ENCODE peak calls at places on chromosomes 16 and 17, in six cellular contexts. I, C, V, D, W and T are unnamed samples.

GRCh38 chr16:2838928-2839327 is 8.8 kb downstream of the ZG16B start:
- DNase-seq in I (peak; percentile 87), C (peak; percentile 48), V (peak; percentile 23), D (peak; percentile 74), W (peak; percentile 57), T (peak; percentile 71)

GRCh38 chr17:5843366-5844026 is 226.7 kb upstream of the WSCD1 start:
- DNase-seq in I (no peak), C (no peak), V (no peak), D (no peak), W (no peak), T (no peak)

GRCh38 chr16:87080571-87081167 is 236.5 kb downstream of the C16orf95 start:
- DNase-seq in I (no peak), C (no peak), V (no peak), D (no peak), W (no peak), T (no peak)

GRCh38 chr16:30926937-30927788 is 3.8 kb downstream of the FBXL19 start:
- DNase-seq in I (no peak), C (no peak), V (no peak), D (no peak), W (no peak), T (no peak)

GRCh38 chr16:9602201-9602600 is 510.8 kb downstream of the HAPSTR1 start:
- DNase-seq in I (no peak), C (no peak), V (no peak), D (no peak), W (no peak), T (no peak)

GRCh38 chr16:23771642-23772041 is 16.8 kb downstream of the CHP2 start:
- DNase-seq in I (no peak), C (no peak), V (no peak), D (no peak), W (no peak), T (no peak)

GRCh38 chr17:53655591-53655990 is 167.1 kb upstream of the KIF2B start:
- DNase-seq in I (no peak), C (no peak), V (no peak), D (no peak), W (no peak), T (no peak)

GRCh38 chr16:5874899-5875298 is 777.3 kb upstream of the EEF2KMT start:
- DNase-seq in I (no peak), C (no peak), V (no peak), D (no peak), W (no peak), T (no peak)

GRCh38 chr16:29925173-29925804 is 737 bp downstream of the KCTD13 start:
- DNase-seq in I (no peak), C (no peak), V (no peak), D (no peak), W (no peak), T (no peak)

GRCh38 chr17:76139801-76140660 is 1.0 kb downstream of the FOXJ1 start:
- DNase-seq in I (peak; percentile 7), C (no peak), V (no peak), D (no peak), W (no peak), T (no peak)
- H3K4me3 ChIP-seq in I (no peak overlapping the region), C (peak overlapping the region; percentile 67), V (no peak overlapping the region), D (no peak overlapping the region), W (peak overlapping the region; percentile 8), T (peak overlapping the region; percentile 42)

DNA sequence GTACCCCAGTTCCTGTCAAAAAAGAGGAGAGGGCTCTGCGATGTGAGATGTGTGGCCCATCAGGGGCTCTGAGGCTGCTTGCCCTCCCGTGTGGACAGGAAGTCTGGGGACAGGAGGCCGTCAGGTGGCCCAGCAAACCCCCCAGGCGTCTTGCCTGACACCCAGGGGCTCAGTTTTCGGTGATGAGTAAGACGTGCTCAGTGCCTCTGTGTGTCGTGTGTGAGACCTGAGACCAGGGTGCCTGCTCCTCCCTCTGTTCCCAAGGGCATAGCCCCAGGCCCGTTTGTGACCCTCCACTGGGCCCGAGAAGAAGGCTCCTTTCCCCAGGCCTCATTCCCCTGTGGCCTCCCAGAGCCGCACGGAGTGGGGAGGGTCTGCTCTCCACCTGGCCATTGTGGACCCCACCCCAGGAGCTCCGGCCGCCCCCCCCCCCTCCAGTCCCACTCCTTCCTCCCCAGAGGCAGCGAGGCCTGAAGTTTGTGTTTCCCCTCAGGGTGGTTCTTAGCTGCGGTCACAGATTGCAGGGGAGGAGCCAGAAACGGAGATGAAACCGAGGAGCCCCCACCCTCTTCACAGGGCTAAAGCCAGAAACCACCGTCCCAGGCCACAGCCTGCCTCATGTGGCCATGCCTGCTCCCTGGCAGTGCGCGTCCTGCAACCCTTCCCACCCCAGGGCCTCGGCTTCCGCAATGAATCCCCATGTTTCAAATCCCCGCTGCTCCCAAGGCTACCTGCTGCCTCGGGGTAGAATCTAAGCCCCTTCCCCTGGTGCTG is 4.9 kb upstream of the ACTG1 start:
- DNase-seq in I (no peak), C (no peak), V (no peak), D (no peak), W (no peak), T (no peak)
- H3K4me3 ChIP-seq in I (no peak overlapping the region), C (peak overlapping the region; percentile 93), V (peak overlapping the region; percentile 83), D (no peak overlapping the region), W (peak overlapping the region; percentile 62), T (no peak overlapping the region)

DNA sequence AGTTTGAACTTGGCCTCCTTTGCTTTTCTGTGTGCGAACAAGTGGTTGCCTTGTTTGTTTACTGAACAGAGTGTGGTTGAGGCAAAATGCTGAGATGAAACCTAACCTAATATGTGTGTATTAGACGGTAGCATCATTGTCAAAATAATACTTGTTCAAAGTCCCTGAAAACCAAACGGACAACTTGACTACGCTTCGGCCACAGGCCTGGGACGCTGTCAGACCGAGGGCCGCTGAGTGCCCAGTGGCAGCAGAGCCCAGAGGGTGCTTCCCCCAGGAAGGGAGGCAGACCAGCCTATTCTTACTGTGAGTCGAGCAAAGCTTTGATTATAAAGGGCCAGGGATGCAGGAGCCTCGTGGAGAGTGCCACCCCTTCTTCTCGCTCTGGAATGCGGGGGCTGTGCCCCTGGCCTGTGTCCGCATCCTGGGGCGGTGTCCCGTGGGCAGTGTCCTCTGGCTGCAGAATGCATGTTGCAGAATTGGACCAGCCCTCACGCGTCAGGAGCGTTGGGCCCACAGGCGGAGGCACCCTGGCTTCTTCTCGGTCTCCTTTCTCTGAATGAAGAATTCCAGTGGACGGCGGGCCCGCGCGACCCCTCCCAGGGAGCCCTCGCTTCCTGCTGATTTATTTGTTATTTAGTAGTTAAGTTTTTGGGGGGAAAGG is 5.2 kb downstream of the ACSF3 start:
- DNase-seq in I (no peak), C (no peak), V (no peak), D (no peak), W (no peak), T (no peak)
- H3K4me3 ChIP-seq in I (no peak overlapping the region), C (no peak overlapping the region), V (no peak overlapping the region), D (no peak overlapping the region), W (no peak overlapping the region), T (no peak overlapping the region)

DNA sequence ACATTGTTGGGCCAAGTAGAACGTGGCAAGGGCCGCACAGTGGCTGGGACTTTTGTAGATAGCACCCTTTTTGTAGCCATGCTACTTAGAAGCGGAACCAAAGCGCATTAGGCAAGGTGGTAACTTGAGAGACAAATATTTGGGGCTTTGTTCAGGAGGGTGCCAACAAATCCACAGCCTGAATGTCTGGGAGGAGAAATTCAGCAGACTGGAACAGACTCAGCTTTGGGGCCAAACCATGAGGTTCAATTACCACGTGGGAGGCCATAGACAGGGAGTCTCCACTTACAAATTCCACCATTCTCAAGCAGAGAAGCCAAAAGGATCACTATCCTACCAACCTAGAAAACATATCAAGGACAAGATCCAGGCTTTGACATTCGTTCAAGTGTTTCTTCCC is 183.7 kb downstream of the RGS9 start:
- DNase-seq in I (no peak), C (no peak), V (no peak), D (no peak), W (no peak), T (no peak)
- H3K4me3 ChIP-seq in I (no peak overlapping the region), C (no peak overlapping the region), V (no peak overlapping the region), D (no peak overlapping the region), W (no peak overlapping the region), T (no peak overlapping the region)

DNA sequence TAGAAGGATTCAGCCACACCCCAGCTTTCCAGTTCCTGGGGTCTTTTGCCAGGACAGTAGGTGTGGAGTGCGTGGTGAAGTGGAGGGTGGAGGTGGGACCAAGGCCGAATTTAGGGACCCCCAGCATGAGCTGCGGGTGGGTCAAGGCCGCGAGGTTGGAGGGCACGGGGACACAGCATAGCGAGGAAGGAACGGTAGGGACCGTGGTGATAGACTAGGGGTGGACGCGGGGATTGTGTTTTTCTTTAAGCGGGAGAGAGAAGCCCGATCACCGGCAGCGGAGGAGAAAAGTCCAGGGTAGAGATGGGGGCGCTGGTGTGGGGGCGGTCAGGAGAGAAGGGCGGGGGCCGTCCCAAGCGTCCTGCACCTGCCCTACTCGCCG is 261 bp upstream of the B4GALNT2 start:
- DNase-seq in I (no peak), C (no peak), V (no peak), D (no peak), W (no peak), T (no peak)
- H3K4me3 ChIP-seq in I (peak overlapping the region; percentile 13), C (peak overlapping the region; percentile 51), V (peak overlapping the region; percentile 50), D (peak overlapping the region; percentile 79), W (no peak overlapping the region), T (peak overlapping the region; percentile 57)

DNA sequence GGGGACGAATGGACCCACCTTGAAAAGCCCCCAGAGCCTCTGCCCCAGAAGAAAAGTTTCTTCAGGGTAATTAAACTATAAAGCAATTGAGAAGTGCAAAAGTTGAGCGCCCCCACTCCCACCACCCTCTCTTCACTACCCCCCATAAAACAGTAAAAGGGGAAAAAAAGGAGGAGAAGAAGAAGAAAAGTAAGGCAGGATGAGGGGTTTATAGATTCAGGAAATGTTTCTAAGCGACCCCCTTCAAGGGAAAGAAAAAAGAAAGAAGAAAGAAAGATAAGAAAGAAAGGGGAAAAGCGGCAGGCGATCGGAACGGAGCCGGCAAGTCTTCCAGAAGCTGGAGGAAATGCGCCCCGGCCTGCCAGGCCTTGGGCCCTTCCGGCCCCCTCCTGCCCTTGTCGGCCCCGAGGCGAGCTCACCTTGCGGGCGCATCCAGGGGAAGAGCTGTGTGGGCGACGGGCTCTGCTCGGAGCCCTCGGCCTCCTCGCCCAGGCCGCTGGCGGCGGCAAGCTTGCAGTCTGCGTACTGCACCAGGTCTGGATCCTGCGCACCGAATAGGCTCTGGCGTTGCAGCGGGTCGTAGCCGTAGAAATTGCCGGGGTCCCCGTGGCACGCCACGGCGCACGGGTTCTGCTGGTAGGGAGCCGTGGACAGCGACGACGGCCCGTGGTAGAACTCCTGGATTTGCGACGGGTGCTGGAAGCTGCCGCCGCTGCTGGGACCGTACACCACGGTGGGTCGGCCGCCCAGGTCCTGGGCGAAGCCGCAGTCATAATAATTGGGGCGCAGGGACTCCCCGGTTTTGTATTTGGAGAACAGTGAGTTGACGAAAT is 1.0 kb downstream of the HOXB8 start:
- DNase-seq in I (no peak), C (no peak), V (no peak), D (no peak), W (no peak), T (no peak)
- H3K4me3 ChIP-seq in I (peak overlapping the region; percentile 20), C (peak overlapping the region; percentile 35), V (peak overlapping the region; percentile 67), D (no peak overlapping the region), W (no peak overlapping the region), T (no peak overlapping the region)

GRCh38 chr16:89828870-89829629 is 775 bp downstream of the SPIRE2 start:
- DNase-seq in I (no peak), C (no peak), V (no peak), D (no peak), W (no peak), T (no peak)
- H3K4me3 ChIP-seq in I (peak overlapping the region; percentile 43), C (peak overlapping the region; percentile 64), V (peak overlapping the region; percentile 56), D (peak overlapping the region; percentile 68), W (peak overlapping the region; percentile 47), T (peak overlapping the region; percentile 81)